ENCODE peak calls at places on chromosomes 13 and 19, in four cellular contexts. One of them, this sample, is unnamed.

GRCh38 chr13:29849731-29850212 is 645 bp downstream of the UBL3 start:
- DNase-seq in lung: peak
- DNase-seq in NB4: peak
- DNase-seq in retinal pigment epithelial cell: peak
- DNase-seq in this sample: no peak

GRCh38 chr13:89571676-89572075 is 1775.8 kb upstream of the MIR17HG start:
- DNase-seq in lung: no peak
- DNase-seq in NB4: no peak
- DNase-seq in retinal pigment epithelial cell: no peak
- DNase-seq in this sample: no peak

GRCh38 chr13:30864352-30865130 is 41.5 kb upstream of the MEDAG start:
- DNase-seq in lung: no peak
- DNase-seq in NB4: no peak
- DNase-seq in retinal pigment epithelial cell: peak
- DNase-seq in this sample: no peak

GRCh38 chr13:30850204-30850866 is 55.7 kb upstream of the MEDAG start:
- DNase-seq in lung: no peak
- DNase-seq in NB4: no peak
- DNase-seq in retinal pigment epithelial cell: no peak
- DNase-seq in this sample: no peak

GRCh38 chr13:22238269-22238668 is 567.4 kb downstream of the FGF9 start:
- DNase-seq in lung: no peak
- DNase-seq in NB4: no peak
- DNase-seq in retinal pigment epithelial cell: no peak
- DNase-seq in this sample: no peak

GRCh38 chr13:58855283-58855682 is 1223.7 kb downstream of the PCDH17 start:
- DNase-seq in lung: no peak
- DNase-seq in NB4: no peak
- DNase-seq in retinal pigment epithelial cell: peak
- DNase-seq in this sample: no peak

GRCh38 chr19:51407631-51408131 is 9.8 kb downstream of the SIGLEC10 start:
- DNase-seq in lung: no peak
- DNase-seq in NB4: peak
- DNase-seq in retinal pigment epithelial cell: no peak
- DNase-seq in this sample: peak

GRCh38 chr13:112073245-112074138 is 6.5 kb downstream of the SOX1 start:
- DNase-seq in lung: no peak
- DNase-seq in NB4: no peak
- DNase-seq in retinal pigment epithelial cell: no peak
- DNase-seq in this sample: no peak

GRCh38 chr19:19653597-19654147 is 9.8 kb downstream of the ATP13A1 start:
- DNase-seq in lung: no peak
- DNase-seq in NB4: no peak
- DNase-seq in retinal pigment epithelial cell: no peak
- DNase-seq in this sample: no peak

GRCh38 chr13:21998279-21998678 is 327.4 kb downstream of the FGF9 start:
- DNase-seq in lung: no peak
- DNase-seq in NB4: no peak
- DNase-seq in retinal pigment epithelial cell: no peak
- DNase-seq in this sample: no peak

GRCh38 chr13:20482275-20482761 is 43.3 kb downstream of the CRYL1 start:
- DNase-seq in lung: no peak
- DNase-seq in NB4: peak
- DNase-seq in retinal pigment epithelial cell: peak
- DNase-seq in this sample: no peak

GRCh38 chr19:28710278-28710677 is 502.7 kb downstream of the UQCRFS1 start:
- DNase-seq in lung: no peak
- DNase-seq in NB4: peak
- DNase-seq in retinal pigment epithelial cell: peak
- DNase-seq in this sample: peak

GRCh38 chr19:15248648-15249559 is 16.7 kb upstream of the EPHX3 start:
- DNase-seq in lung: peak
- DNase-seq in NB4: no peak
- DNase-seq in retinal pigment epithelial cell: peak
- DNase-seq in this sample: no peak

GRCh38 chr13:40148103-40148502 is 492.6 kb downstream of the COG6 start:
- DNase-seq in lung: no peak
- DNase-seq in NB4: no peak
- DNase-seq in retinal pigment epithelial cell: no peak
- DNase-seq in this sample: no peak

GRCh38 chr19:18167011-18167410 is 6.6 kb upstream of the IFI30 start:
- DNase-seq in lung: no peak
- DNase-seq in NB4: no peak
- DNase-seq in retinal pigment epithelial cell: no peak
- DNase-seq in this sample: no peak

GRCh38 chr13:36453518-36453917 is 21.2 kb downstream of the CCNA1 start:
- DNase-seq in lung: no peak
- DNase-seq in NB4: peak
- DNase-seq in retinal pigment epithelial cell: no peak
- DNase-seq in this sample: no peak

GRCh38 chr13:44932850-44933251 is 56.4 kb downstream of the NUFIP1 start:
- DNase-seq in lung: no peak
- DNase-seq in NB4: no peak
- DNase-seq in retinal pigment epithelial cell: no peak
- DNase-seq in this sample: no peak

GRCh38 chr13:24135674-24136300 is 24.7 kb upstream of the SPATA13 start:
- DNase-seq in lung: no peak
- DNase-seq in NB4: no peak
- DNase-seq in retinal pigment epithelial cell: peak
- DNase-seq in this sample: no peak

GRCh38 chr13:76708138-76708537 is 178.1 kb downstream of the KCTD12 start:
- DNase-seq in lung: no peak
- DNase-seq in NB4: no peak
- DNase-seq in retinal pigment epithelial cell: no peak
- DNase-seq in this sample: no peak

GRCh38 chr19:16330811-16331690 is 6.4 kb downstream of the KLF2 start:
- DNase-seq in lung: no peak
- DNase-seq in NB4: no peak
- DNase-seq in retinal pigment epithelial cell: no peak
- DNase-seq in this sample: no peak

GRCh38 chr19:57786286-57786685 is 16.8 kb downstream of the ZNF586 start:
- DNase-seq in lung: no peak
- DNase-seq in NB4: no peak
- DNase-seq in retinal pigment epithelial cell: no peak
- DNase-seq in this sample: no peak

GRCh38 chr13:23159205-23159586 is 21.6 kb upstream of the SGCG start:
- DNase-seq in lung: no peak
- DNase-seq in NB4: peak
- DNase-seq in retinal pigment epithelial cell: no peak
- DNase-seq in this sample: peak

GRCh38 chr13:38141792-38142191 is 207.9 kb upstream of the UFM1 start:
- DNase-seq in lung: no peak
- DNase-seq in NB4: no peak
- DNase-seq in retinal pigment epithelial cell: peak
- DNase-seq in this sample: no peak

GRCh38 chr13:110520431-110521295 is 40.9 kb downstream of the RAB20 start:
- DNase-seq in lung: peak
- DNase-seq in NB4: peak
- DNase-seq in retinal pigment epithelial cell: no peak
- DNase-seq in this sample: no peak

GRCh38 chr19:45884682-45885555 is 1.0 kb downstream of the IRF2BP1 start:
- DNase-seq in lung: no peak
- DNase-seq in NB4: peak
- DNase-seq in retinal pigment epithelial cell: no peak
- DNase-seq in this sample: no peak

GRCh38 chr13:112747256-112747655 is 57.4 kb downstream of the ATP11A start:
- DNase-seq in lung: no peak
- DNase-seq in NB4: no peak
- DNase-seq in retinal pigment epithelial cell: no peak
- DNase-seq in this sample: no peak

GRCh38 chr13:66546534-66547379 is 683.4 kb downstream of the PCDH9 start:
- DNase-seq in lung: no peak
- DNase-seq in NB4: no peak
- DNase-seq in retinal pigment epithelial cell: no peak
- DNase-seq in this sample: no peak

GRCh38 chr19:50792246-50792851 is 2.1 kb downstream of the ACP4 start:
- DNase-seq in lung: no peak
- DNase-seq in NB4: no peak
- DNase-seq in retinal pigment epithelial cell: no peak
- DNase-seq in this sample: no peak

GRCh38 chr19:35116085-35116801 is 620 bp downstream of the FXYD3 start:
- DNase-seq in lung: peak
- DNase-seq in NB4: no peak
- DNase-seq in retinal pigment epithelial cell: no peak
- DNase-seq in this sample: no peak

GRCh38 chr19:926595-927043 is 784 bp downstream of the ARID3A start:
- DNase-seq in lung: no peak
- DNase-seq in NB4: no peak
- DNase-seq in retinal pigment epithelial cell: no peak
- DNase-seq in this sample: peak

GRCh38 chr19:48393559-48394330 is at the start of gene GRIN2D:
- DNase-seq in lung: no peak
- DNase-seq in NB4: peak
- DNase-seq in retinal pigment epithelial cell: no peak
- DNase-seq in this sample: no peak
- H3K4me3 ChIP-seq in lung: no peak
- H3K4me3 ChIP-seq in NB4: no peak
- H3K4me3 ChIP-seq in retinal pigment epithelial cell: peak
- H3K4me3 ChIP-seq in this sample: no peak

GRCh38 chr19:43755256-43755801 is 567 bp upstream of the SMG9 start:
- DNase-seq in lung: peak
- DNase-seq in NB4: peak
- DNase-seq in retinal pigment epithelial cell: no peak
- DNase-seq in this sample: peak

GRCh38 chr19:43762814-43763213 is 8.1 kb upstream of the SMG9 start:
- DNase-seq in lung: no peak
- DNase-seq in NB4: no peak
- DNase-seq in retinal pigment epithelial cell: no peak
- DNase-seq in this sample: no peak

GRCh38 chr19:43760941-43761340 is 6.2 kb upstream of the SMG9 start:
- DNase-seq in lung: no peak
- DNase-seq in NB4: no peak
- DNase-seq in retinal pigment epithelial cell: no peak
- DNase-seq in this sample: no peak

GRCh38 chr19:43763473-43763939 is 8.7 kb upstream of the SMG9 start:
- DNase-seq in lung: no peak
- DNase-seq in NB4: no peak
- DNase-seq in retinal pigment epithelial cell: no peak
- DNase-seq in this sample: peak

DNA sequence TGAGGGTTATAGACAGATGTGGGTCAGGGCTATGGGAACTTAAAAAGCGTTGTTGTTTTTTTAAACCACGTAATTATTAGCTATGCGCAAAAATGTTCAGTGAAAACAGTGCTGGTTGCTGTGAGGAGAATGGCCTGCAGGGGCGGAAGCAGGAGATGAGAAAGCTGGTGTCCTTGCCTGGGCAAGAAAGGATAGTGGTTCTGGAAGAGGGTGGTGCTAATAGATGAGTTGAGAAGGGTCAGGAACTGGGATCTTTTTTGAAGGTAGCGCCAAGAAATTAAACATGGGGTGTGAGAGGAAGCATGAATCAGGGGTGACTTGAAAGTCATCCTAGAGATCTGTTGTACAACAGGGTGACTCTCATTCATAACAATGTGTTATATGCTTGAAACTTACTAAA is 4.8 kb upstream of the SMG9 start:
- DNase-seq in lung: no peak
- DNase-seq in NB4: no peak
- DNase-seq in retinal pigment epithelial cell: no peak
- DNase-seq in this sample: peak
- TF ChIP-seq CTCF in lung: no peak
- TF ChIP-seq CTCF in NB4: no peak
- TF ChIP-seq CTCF in retinal pigment epithelial cell: peak
- TF ChIP-seq CTCF in this sample: peak

GRCh38 chr13:52845766-52846566 is 2.5 kb downstream of the PCDH8 start:
- DNase-seq in lung: no peak
- DNase-seq in NB4: peak
- DNase-seq in retinal pigment epithelial cell: no peak
- DNase-seq in this sample: no peak

GRCh38 chr13:52845334-52845761 is 3.1 kb downstream of the PCDH8 start:
- DNase-seq in lung: no peak
- DNase-seq in NB4: peak
- DNase-seq in retinal pigment epithelial cell: no peak
- DNase-seq in this sample: no peak

GRCh38 chr13:52847322-52847681 is 1.1 kb downstream of the PCDH8 start:
- DNase-seq in lung: no peak
- DNase-seq in NB4: no peak
- DNase-seq in retinal pigment epithelial cell: no peak
- DNase-seq in this sample: no peak

GRCh38 chr13:52847682-52848432 is 583 bp downstream of the PCDH8 start:
- DNase-seq in lung: no peak
- DNase-seq in NB4: no peak
- DNase-seq in retinal pigment epithelial cell: no peak
- DNase-seq in this sample: no peak

GRCh38 chr13:52846567-52847321 is 1.7 kb downstream of the PCDH8 start:
- DNase-seq in lung: no peak
- DNase-seq in NB4: no peak
- DNase-seq in retinal pigment epithelial cell: no peak
- DNase-seq in this sample: no peak
- H3K4me3 ChIP-seq in lung: no peak
- H3K4me3 ChIP-seq in NB4: no peak
- H3K4me3 ChIP-seq in retinal pigment epithelial cell: no peak
- H3K4me3 ChIP-seq in this sample: no peak

GRCh38 chr13:98032168-98032567 is 78.7 kb downstream of the IPO5 start:
- DNase-seq in lung: no peak
- DNase-seq in NB4: no peak
- DNase-seq in retinal pigment epithelial cell: no peak
- DNase-seq in this sample: no peak

GRCh38 chr13:98035373-98035772 is 81.9 kb downstream of the IPO5 start:
- DNase-seq in lung: no peak
- DNase-seq in NB4: no peak
- DNase-seq in retinal pigment epithelial cell: no peak
- DNase-seq in this sample: no peak

GRCh38 chr13:98039261-98039660 is 85.8 kb downstream of the IPO5 start:
- DNase-seq in lung: no peak
- DNase-seq in NB4: no peak
- DNase-seq in retinal pigment epithelial cell: no peak
- DNase-seq in this sample: no peak

DNA sequence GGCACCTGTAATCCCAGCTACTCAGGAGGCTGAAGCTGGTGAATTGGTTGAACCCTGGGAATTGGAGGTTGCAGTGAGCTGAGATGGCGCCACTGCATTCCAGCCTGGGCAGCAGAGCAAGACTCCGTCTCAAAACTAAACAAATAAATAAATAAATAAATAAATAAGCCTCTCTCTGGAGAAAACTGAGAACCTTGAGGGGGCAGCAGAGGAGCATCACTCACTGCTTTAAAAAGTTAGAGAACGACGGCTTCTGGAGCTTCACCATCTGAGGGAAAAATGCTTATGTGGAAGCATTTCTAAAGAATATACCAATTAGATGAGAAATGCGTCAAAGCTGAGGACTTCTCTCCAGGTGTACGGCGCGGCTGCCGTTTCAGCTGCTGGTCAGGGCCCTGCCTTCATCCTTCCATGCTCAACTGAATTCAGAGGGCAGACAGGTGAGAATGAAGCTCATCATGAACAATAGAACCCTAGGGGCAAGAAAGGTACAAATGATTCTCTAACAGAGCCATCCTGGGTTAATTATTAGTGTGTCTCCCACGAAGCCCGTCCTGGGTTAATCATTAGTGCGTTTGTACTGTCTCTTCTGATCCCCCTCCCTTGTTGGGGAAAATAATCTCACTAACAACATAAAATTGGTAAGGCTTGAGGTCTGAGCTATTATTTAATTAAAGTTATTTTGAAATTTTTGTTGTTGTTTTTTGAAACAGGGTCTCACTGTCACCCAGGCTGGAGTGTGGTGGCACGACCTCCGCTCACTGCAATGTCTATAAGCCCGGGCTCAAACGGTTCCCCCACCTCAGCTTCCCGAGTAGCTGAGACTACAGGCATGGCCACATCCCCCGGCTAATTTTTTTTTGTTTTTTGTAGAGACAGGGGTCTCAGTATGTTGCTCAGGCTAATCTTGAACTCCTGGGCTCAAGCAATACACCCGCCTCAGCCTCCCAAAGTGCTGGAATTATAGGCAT is 80.1 kb downstream of the IPO5 start:
- DNase-seq in lung: no peak
- DNase-seq in NB4: peak
- DNase-seq in retinal pigment epithelial cell: no peak
- DNase-seq in this sample: peak
- TF ChIP-seq CTCF in lung: no peak
- TF ChIP-seq CTCF in NB4: peak
- TF ChIP-seq CTCF in retinal pigment epithelial cell: peak
- TF ChIP-seq CTCF in this sample: peak

This sample was measured in GM12865.